ENCODE peak calls at places on chromosomes 12 and 14, in five cellular contexts. Z is T-helper 17 cell, A is nephron progenitor cell, V is endothelial cell, U is NCI-H1417. E is an unnamed sample.

GRCh38 chr12:20646239-20646827 is 48.8 kb upstream of the SLCO1C1 start:
- DNase-seq in Z (no peak), A (no peak), V (no peak), U (peak), E (no peak)

GRCh38 chr12:49471557-49471956 is 67.3 kb upstream of the KCNH3 start:
- DNase-seq in Z (no peak), A (no peak), V (no peak), U (no peak), E (no peak)

GRCh38 chr12:3044141-3044630 is 33.0 kb upstream of the TSPAN9 start:
- DNase-seq in Z (no peak), A (no peak), V (no peak), U (no peak), E (no peak)

GRCh38 chr12:125081427-125081826 is 16.2 kb downstream of the AACS start:
- DNase-seq in Z (no peak), A (no peak), V (no peak), U (peak), E (peak)

GRCh38 chr12:52353766-52354165 is 13.5 kb downstream of the KRT85 start:
- DNase-seq in Z (no peak), A (no peak), V (no peak), U (no peak), E (no peak)

GRCh38 chr12:48813464-48814312 is 4.6 kb upstream of the CACNB3 start:
- DNase-seq in Z (no peak), A (peak), V (peak), U (no peak), E (no peak)

GRCh38 chr12:2804390-2805145 is 7.9 kb upstream of the ITFG2 start:
- DNase-seq in Z (no peak), A (no peak), V (no peak), U (no peak), E (no peak)

GRCh38 chr14:24674204-24674970 is 40.4 kb upstream of the GZMB start:
- DNase-seq in Z (no peak), A (no peak), V (no peak), U (no peak), E (no peak)

GRCh38 chr12:110689601-110690430 is 901 bp upstream of the HVCN1 start:
- DNase-seq in Z (no peak), A (no peak), V (peak), U (no peak), E (no peak)

GRCh38 chr12:80935076-80935475 is 2.7 kb downstream of the LIN7A start:
- DNase-seq in Z (no peak), A (no peak), V (no peak), U (peak), E (no peak)

GRCh38 chr12:113242018-113242418 is 20.8 kb downstream of the TPCN1 start:
- DNase-seq in Z (no peak), A (no peak), V (no peak), U (peak), E (no peak)

GRCh38 chr14:96584907-96585671 is 82.9 kb downstream of the PAPOLA start:
- DNase-seq in Z (no peak), A (no peak), V (no peak), U (no peak), E (no peak)

GRCh38 chr12:115417610-115418009 is 733.6 kb upstream of the TBX3 start:
- DNase-seq in Z (no peak), A (no peak), V (no peak), U (no peak), E (no peak)

GRCh38 chr12:94817695-94818075 is 167.3 kb upstream of the TMCC3 start:
- DNase-seq in Z (no peak), A (no peak), V (no peak), U (no peak), E (no peak)

GRCh38 chr14:30296956-30297405 is 262.0 kb upstream of the G2E3 start:
- DNase-seq in Z (no peak), A (no peak), V (no peak), U (no peak), E (no peak)

GRCh38 chr14:97832734-97833133 is 1035.6 kb downstream of the VRK1 start:
- DNase-seq in Z (no peak), A (no peak), V (no peak), U (no peak), E (no peak)

GRCh38 chr12:67827820-67828383 is 161.3 kb upstream of the IFNG-AS1 start:
- DNase-seq in Z (no peak), A (no peak), V (no peak), U (no peak), E (no peak)

GRCh38 chr12:25769076-25769945 is 189.2 kb upstream of the RASSF8 start:
- DNase-seq in Z (no peak), A (no peak), V (no peak), U (no peak), E (no peak)

GRCh38 chr12:132866251-132866828 is 21.1 kb downstream of the CHFR start:
- DNase-seq in Z (no peak), A (no peak), V (no peak), U (no peak), E (no peak)

GRCh38 chr14:79658224-79658623 is 553.1 kb downstream of the DIO2 start:
- DNase-seq in Z (no peak), A (no peak), V (no peak), U (no peak), E (no peak)

GRCh38 chr14:36315159-36315853 is 5.1 kb downstream of the MBIP start:
- DNase-seq in Z (no peak), A (no peak), V (no peak), U (peak), E (no peak)

GRCh38 chr14:89025581-89026236 is 201.3 kb downstream of the TTC8 start:
- DNase-seq in Z (no peak), A (no peak), V (no peak), U (no peak), E (no peak)

GRCh38 chr12:123713398-123714301 is 1.5 kb downstream of the ATP6V0A2 start:
- DNase-seq in Z (no peak), A (no peak), V (no peak), U (no peak), E (no peak)

GRCh38 chr14:102831163-102831804 is 54.0 kb downstream of the TRAF3 start:
- DNase-seq in Z (no peak), A (no peak), V (no peak), U (no peak), E (no peak)